ENCODE peak calls at places on chromosome 10, in eight cellular contexts. V is kidney epithelial cell; J is CD8-positive, alpha-beta T cell; D is Peyer's patch; P is GM23338; C is brain microvascular endothelial cell; H is AG10803; A is gastrocnemius medialis. Q is an unnamed sample.

GRCh38 chr10:5603848-5604170 is 62.6 kb downstream of the ASB13 start:
- DNase-seq in V (no peak), J (no peak), D (no peak), P (no peak), C (no peak), H (no peak), A (no peak), Q (no peak)

GRCh38 chr10:21278491-21279216 is 246.8 kb downstream of the SKIDA1 start:
- DNase-seq in V (peak), J (peak), D (peak), P (peak), C (peak), H (peak), A (peak), Q (peak)

GRCh38 chr10:64334084-64334483 is 812.9 kb downstream of the REEP3 start:
- DNase-seq in V (no peak), J (no peak), D (no peak), P (no peak), C (no peak), H (no peak), A (no peak), Q (no peak)

GRCh38 chr10:3071405-3072198 is 4.3 kb downstream of the PFKP start:
- DNase-seq in V (peak), J (no peak), D (no peak), P (no peak), C (peak), H (peak), A (no peak), Q (no peak)

GRCh38 chr10:96463562-96463961 is 50.2 kb downstream of the TLL2 start:
- DNase-seq in V (no peak), J (no peak), D (no peak), P (no peak), C (no peak), H (no peak), A (no peak), Q (no peak)

GRCh38 chr10:105594301-105594700 is 953.2 kb downstream of the SORCS3 start:
- DNase-seq in V (no peak), J (no peak), D (no peak), P (no peak), C (no peak), H (no peak), A (no peak), Q (no peak)

GRCh38 chr10:88418871-88419270 is 164.2 kb downstream of the RNLS start:
- DNase-seq in V (no peak), J (no peak), D (no peak), P (no peak), C (no peak), H (no peak), A (no peak), Q (no peak)

GRCh38 chr10:61904711-61905445 is 3.4 kb downstream of the ARID5B start:
- DNase-seq in V (no peak), J (peak), D (no peak), P (peak), C (peak), H (peak), A (no peak), Q (no peak)

GRCh38 chr10:88138319-88138848 is 275.0 kb downstream of the PTEN start:
- DNase-seq in V (no peak), J (no peak), D (no peak), P (no peak), C (no peak), H (no peak), A (no peak), Q (no peak)

GRCh38 chr10:118505363-118505762 is 90.1 kb downstream of the PRLHR start:
- DNase-seq in V (no peak), J (no peak), D (no peak), P (no peak), C (no peak), H (no peak), A (no peak), Q (no peak)

GRCh38 chr10:97532935-97533671 is 34.4 kb downstream of the UBTD1 start:
- DNase-seq in V (no peak), J (no peak), D (no peak), P (peak), C (peak), H (peak), A (peak), Q (peak)

GRCh38 chr10:53579773-53580172 is 807.2 kb upstream of the MBL2 start:
- DNase-seq in V (no peak), J (no peak), D (no peak), P (no peak), C (no peak), H (no peak), A (no peak), Q (no peak)

GRCh38 chr10:53580465-53580864 is 807.9 kb upstream of the MBL2 start:
- DNase-seq in V (no peak), J (no peak), D (no peak), P (no peak), C (no peak), H (no peak), A (no peak), Q (no peak)
- TF ChIP-seq CTCF in V (no peak), J (no peak), D (peak), P (no peak), C (no peak), H (no peak), A (no peak), Q (no peak)

GRCh38 chr10:71980181-71981023 is 16.2 kb downstream of the CHST3 start:
- DNase-seq in V (no peak), J (no peak), D (no peak), P (no peak), C (no peak), H (no peak), A (no peak), Q (no peak)

GRCh38 chr10:71975891-71976725 is 11.9 kb downstream of the CHST3 start:
- DNase-seq in V (no peak), J (no peak), D (no peak), P (no peak), C (peak), H (peak), A (peak), Q (no peak)

GRCh38 chr10:71979692-71980062 is 15.5 kb downstream of the CHST3 start:
- DNase-seq in V (no peak), J (no peak), D (no peak), P (no peak), C (no peak), H (no peak), A (no peak), Q (no peak)

GRCh38 chr10:71978988-71979691 is 14.9 kb downstream of the CHST3 start:
- DNase-seq in V (no peak), J (no peak), D (no peak), P (no peak), C (no peak), H (no peak), A (no peak), Q (no peak)

DNA sequence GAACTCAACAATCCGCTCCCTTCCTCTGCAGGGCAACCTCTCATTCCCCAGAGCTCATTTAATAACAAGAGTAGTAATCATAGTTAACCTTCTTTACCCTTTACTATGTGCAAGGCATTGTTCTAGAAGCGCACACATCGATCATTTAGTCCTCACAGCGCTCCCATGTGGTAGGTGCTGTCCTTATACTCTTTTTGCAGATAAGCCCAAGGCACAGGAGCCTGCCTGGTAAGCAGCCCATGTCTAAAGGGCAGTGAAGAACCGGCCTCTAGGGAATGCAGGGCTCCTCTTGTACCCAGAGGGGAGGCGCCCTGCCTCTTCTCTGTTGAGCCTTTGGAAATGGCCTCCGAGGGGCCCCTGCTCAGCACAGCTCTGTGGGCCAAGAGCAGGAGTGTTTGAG is 14.3 kb downstream of the CHST3 start:
- DNase-seq in V (no peak), J (no peak), D (no peak), P (peak), C (no peak), H (no peak), A (no peak), Q (no peak)
- TF ChIP-seq CTCF in V (peak), J (no peak), D (no peak), P (peak), C (peak), H (no peak), A (no peak), Q (no peak)

GRCh38 chr10:7311256-7312178 is 99.3 kb downstream of the SFMBT2 start:
- DNase-seq in V (peak), J (no peak), D (no peak), P (no peak), C (no peak), H (no peak), A (no peak), Q (no peak)
- TF ChIP-seq CTCF in V (no peak), J (no peak), D (no peak), P (no peak), C (no peak), H (no peak), A (no peak), Q (no peak)

DNA sequence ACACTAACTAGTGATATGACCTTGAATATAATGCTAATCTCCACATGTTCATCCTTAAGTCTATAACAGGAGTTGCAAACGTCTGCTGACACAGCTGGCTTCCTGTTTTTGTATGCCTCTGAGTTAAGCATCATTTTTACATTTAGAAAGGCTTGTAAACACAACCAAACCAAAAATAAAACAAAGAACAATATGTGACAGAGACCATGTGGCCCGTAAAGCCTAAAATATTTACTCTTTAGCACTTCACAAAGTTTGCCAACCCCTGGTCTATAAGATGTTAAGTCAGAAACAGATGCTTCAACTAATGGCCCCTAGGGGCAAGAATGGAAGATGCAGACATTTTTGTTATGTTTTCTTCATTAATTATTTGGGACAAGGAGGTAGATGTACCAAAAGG is 109.3 kb downstream of the CPEB3 start:
- DNase-seq in V (no peak), J (no peak), D (no peak), P (peak), C (peak), H (no peak), A (no peak), Q (no peak)
- TF ChIP-seq CTCF in V (no peak), J (no peak), D (peak), P (no peak), C (peak), H (peak), A (peak), Q (peak)

DNA sequence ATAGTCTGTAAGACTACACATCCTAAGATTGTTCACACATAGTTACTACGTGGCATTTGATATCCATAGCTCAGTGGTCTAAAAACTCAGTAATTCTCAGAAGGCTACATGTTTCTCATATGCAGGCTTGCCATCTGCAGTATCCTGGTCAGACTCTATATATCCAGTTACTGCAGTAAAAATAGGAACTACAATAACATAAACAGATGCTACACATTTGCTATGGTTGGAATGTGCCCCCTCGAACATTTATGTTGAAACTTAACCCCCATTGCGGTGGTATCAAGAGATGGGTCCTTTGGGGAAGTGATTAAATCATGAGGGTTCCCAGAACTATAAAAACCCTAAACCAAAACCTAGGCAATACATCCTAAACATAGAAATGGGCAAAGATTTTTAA is 1377.8 kb upstream of the LRRTM3 start:
- DNase-seq in V (no peak), J (no peak), D (no peak), P (no peak), C (peak), H (no peak), A (no peak), Q (no peak)
- TF ChIP-seq CTCF in V (no peak), J (no peak), D (no peak), P (no peak), C (no peak), H (no peak), A (no peak), Q (no peak)